ENCODE peak calls at places on chromosome 1, in nine cellular contexts. One of them, this sample, is unnamed.

GRCh38 chr1:10168912-10169514 is 41.4 kb upstream of the KIF1B start:
- ATAC-seq in activated CD4-positive, alpha-beta T cell treated with anti-CD3 and anti-CD28 coated beads for 36 hours: peak
- ATAC-seq in activated B cell treated with CpG ODN at 0.5 μM for 24 hours: no peak
- ATAC-seq in stimulated activated naive CD8-positive, alpha-beta T cell treated with anti-CD3 and anti-CD28 coated beads, Interleukin-15, Interleukin-2, amounts not matched to agents 100 U/mL and 50 U/mL, for 24 hours: no peak
- ATAC-seq in PC-3: no peak
- ATAC-seq in central memory CD8-positive, alpha-beta T cell: no peak
- ATAC-seq in foreskin keratinocyte: no peak
- ATAC-seq in activated naive CD4-positive, alpha-beta T cell treated with anti-CD3 and anti-CD28 coated beads, Interleukin-2, amount 50 U/mL, for 72 hours: no peak
- ATAC-seq in Right ventricle myocardium inferior: no peak
- ATAC-seq in this sample: no peak

GRCh38 chr1:43867946-43868740 is 65.5 kb upstream of the ARTN start:
- ATAC-seq in PC-3: no peak
- ATAC-seq in activated CD4-positive, alpha-beta T cell treated with anti-CD3 and anti-CD28 coated beads for 36 hours: peak
- ATAC-seq in central memory CD8-positive, alpha-beta T cell: no peak
- ATAC-seq in activated naive CD4-positive, alpha-beta T cell treated with anti-CD3 and anti-CD28 coated beads, Interleukin-2, amount 50 U/mL, for 72 hours: no peak
- ATAC-seq in activated B cell treated with CpG ODN at 0.5 μM for 24 hours: no peak
- ATAC-seq in foreskin keratinocyte: peak
- ATAC-seq in stimulated activated naive CD8-positive, alpha-beta T cell treated with anti-CD3 and anti-CD28 coated beads, Interleukin-15, Interleukin-2, amounts not matched to agents 100 U/mL and 50 U/mL, for 24 hours: peak
- ATAC-seq in Right ventricle myocardium inferior: no peak
- ATAC-seq in this sample: no peak

GRCh38 chr1:226479432-226479831 is 69.1 kb upstream of the STUM start:
- ATAC-seq in activated B cell treated with CpG ODN at 0.5 μM for 24 hours: no peak
- ATAC-seq in Right ventricle myocardium inferior: no peak
- ATAC-seq in foreskin keratinocyte: no peak
- ATAC-seq in activated naive CD4-positive, alpha-beta T cell treated with anti-CD3 and anti-CD28 coated beads, Interleukin-2, amount 50 U/mL, for 72 hours: no peak
- ATAC-seq in central memory CD8-positive, alpha-beta T cell: no peak
- ATAC-seq in stimulated activated naive CD8-positive, alpha-beta T cell treated with anti-CD3 and anti-CD28 coated beads, Interleukin-15, Interleukin-2, amounts not matched to agents 100 U/mL and 50 U/mL, for 24 hours: no peak
- ATAC-seq in PC-3: peak
- ATAC-seq in activated CD4-positive, alpha-beta T cell treated with anti-CD3 and anti-CD28 coated beads for 36 hours: no peak
- ATAC-seq in this sample: no peak

GRCh38 chr1:7962011-7962335 is 462 bp downstream of the PARK7 start:
- ATAC-seq in PC-3: no peak
- ATAC-seq in central memory CD8-positive, alpha-beta T cell: peak
- ATAC-seq in foreskin keratinocyte: no peak
- ATAC-seq in activated CD4-positive, alpha-beta T cell treated with anti-CD3 and anti-CD28 coated beads for 36 hours: peak
- ATAC-seq in stimulated activated naive CD8-positive, alpha-beta T cell treated with anti-CD3 and anti-CD28 coated beads, Interleukin-15, Interleukin-2, amounts not matched to agents 100 U/mL and 50 U/mL, for 24 hours: no peak
- ATAC-seq in activated B cell treated with CpG ODN at 0.5 μM for 24 hours: peak
- ATAC-seq in activated naive CD4-positive, alpha-beta T cell treated with anti-CD3 and anti-CD28 coated beads, Interleukin-2, amount 50 U/mL, for 72 hours: peak
- ATAC-seq in Right ventricle myocardium inferior: no peak
- ATAC-seq in this sample: peak

GRCh38 chr1:83756984-83757717 is 241.8 kb downstream of the TTLL7 start:
- ATAC-seq in stimulated activated naive CD8-positive, alpha-beta T cell treated with anti-CD3 and anti-CD28 coated beads, Interleukin-15, Interleukin-2, amounts not matched to agents 100 U/mL and 50 U/mL, for 24 hours: no peak
- ATAC-seq in central memory CD8-positive, alpha-beta T cell: no peak
- ATAC-seq in PC-3: no peak
- ATAC-seq in activated B cell treated with CpG ODN at 0.5 μM for 24 hours: no peak
- ATAC-seq in Right ventricle myocardium inferior: peak
- ATAC-seq in activated CD4-positive, alpha-beta T cell treated with anti-CD3 and anti-CD28 coated beads for 36 hours: no peak
- ATAC-seq in foreskin keratinocyte: no peak
- ATAC-seq in activated naive CD4-positive, alpha-beta T cell treated with anti-CD3 and anti-CD28 coated beads, Interleukin-2, amount 50 U/mL, for 72 hours: no peak
- ATAC-seq in this sample: no peak

GRCh38 chr1:225514671-225515081 is 86.8 kb upstream of the LBR start:
- ATAC-seq in PC-3: peak
- ATAC-seq in stimulated activated naive CD8-positive, alpha-beta T cell treated with anti-CD3 and anti-CD28 coated beads, Interleukin-15, Interleukin-2, amounts not matched to agents 100 U/mL and 50 U/mL, for 24 hours: no peak
- ATAC-seq in Right ventricle myocardium inferior: no peak
- ATAC-seq in activated naive CD4-positive, alpha-beta T cell treated with anti-CD3 and anti-CD28 coated beads, Interleukin-2, amount 50 U/mL, for 72 hours: no peak
- ATAC-seq in activated B cell treated with CpG ODN at 0.5 μM for 24 hours: no peak
- ATAC-seq in foreskin keratinocyte: no peak
- ATAC-seq in activated CD4-positive, alpha-beta T cell treated with anti-CD3 and anti-CD28 coated beads for 36 hours: no peak
- ATAC-seq in central memory CD8-positive, alpha-beta T cell: no peak
- ATAC-seq in this sample: no peak

GRCh38 chr1:187734427-187734826 is 905.7 kb downstream of the PLA2G4A start:
- ATAC-seq in activated CD4-positive, alpha-beta T cell treated with anti-CD3 and anti-CD28 coated beads for 36 hours: no peak
- ATAC-seq in activated naive CD4-positive, alpha-beta T cell treated with anti-CD3 and anti-CD28 coated beads, Interleukin-2, amount 50 U/mL, for 72 hours: no peak
- ATAC-seq in PC-3: no peak
- ATAC-seq in activated B cell treated with CpG ODN at 0.5 μM for 24 hours: no peak
- ATAC-seq in Right ventricle myocardium inferior: no peak
- ATAC-seq in foreskin keratinocyte: no peak
- ATAC-seq in stimulated activated naive CD8-positive, alpha-beta T cell treated with anti-CD3 and anti-CD28 coated beads, Interleukin-15, Interleukin-2, amounts not matched to agents 100 U/mL and 50 U/mL, for 24 hours: no peak
- ATAC-seq in central memory CD8-positive, alpha-beta T cell: no peak
- ATAC-seq in this sample: no peak

GRCh38 chr1:162756523-162756922 is 34.0 kb upstream of the HSD17B7 start:
- ATAC-seq in stimulated activated naive CD8-positive, alpha-beta T cell treated with anti-CD3 and anti-CD28 coated beads, Interleukin-15, Interleukin-2, amounts not matched to agents 100 U/mL and 50 U/mL, for 24 hours: no peak
- ATAC-seq in PC-3: peak
- ATAC-seq in activated B cell treated with CpG ODN at 0.5 μM for 24 hours: no peak
- ATAC-seq in activated CD4-positive, alpha-beta T cell treated with anti-CD3 and anti-CD28 coated beads for 36 hours: no peak
- ATAC-seq in central memory CD8-positive, alpha-beta T cell: no peak
- ATAC-seq in Right ventricle myocardium inferior: no peak
- ATAC-seq in foreskin keratinocyte: peak
- ATAC-seq in activated naive CD4-positive, alpha-beta T cell treated with anti-CD3 and anti-CD28 coated beads, Interleukin-2, amount 50 U/mL, for 72 hours: no peak
- ATAC-seq in this sample: no peak

GRCh38 chr1:99726818-99727217 is 39.6 kb downstream of the FRRS1 start:
- ATAC-seq in activated B cell treated with CpG ODN at 0.5 μM for 24 hours: no peak
- ATAC-seq in Right ventricle myocardium inferior: no peak
- ATAC-seq in activated CD4-positive, alpha-beta T cell treated with anti-CD3 and anti-CD28 coated beads for 36 hours: no peak
- ATAC-seq in stimulated activated naive CD8-positive, alpha-beta T cell treated with anti-CD3 and anti-CD28 coated beads, Interleukin-15, Interleukin-2, amounts not matched to agents 100 U/mL and 50 U/mL, for 24 hours: no peak
- ATAC-seq in PC-3: no peak
- ATAC-seq in central memory CD8-positive, alpha-beta T cell: no peak
- ATAC-seq in activated naive CD4-positive, alpha-beta T cell treated with anti-CD3 and anti-CD28 coated beads, Interleukin-2, amount 50 U/mL, for 72 hours: no peak
- ATAC-seq in foreskin keratinocyte: no peak
- ATAC-seq in this sample: no peak

GRCh38 chr1:212504171-212504803 is 71.6 kb downstream of the NENF start:
- ATAC-seq in activated naive CD4-positive, alpha-beta T cell treated with anti-CD3 and anti-CD28 coated beads, Interleukin-2, amount 50 U/mL, for 72 hours: peak
- ATAC-seq in Right ventricle myocardium inferior: no peak
- ATAC-seq in activated CD4-positive, alpha-beta T cell treated with anti-CD3 and anti-CD28 coated beads for 36 hours: no peak
- ATAC-seq in stimulated activated naive CD8-positive, alpha-beta T cell treated with anti-CD3 and anti-CD28 coated beads, Interleukin-15, Interleukin-2, amounts not matched to agents 100 U/mL and 50 U/mL, for 24 hours: no peak
- ATAC-seq in foreskin keratinocyte: peak
- ATAC-seq in PC-3: peak
- ATAC-seq in central memory CD8-positive, alpha-beta T cell: no peak
- ATAC-seq in activated B cell treated with CpG ODN at 0.5 μM for 24 hours: no peak
- ATAC-seq in this sample: no peak

GRCh38 chr1:14095001-14095400 is 395.0 kb downstream of the PRDM2 start:
- ATAC-seq in activated B cell treated with CpG ODN at 0.5 μM for 24 hours: no peak
- ATAC-seq in activated naive CD4-positive, alpha-beta T cell treated with anti-CD3 and anti-CD28 coated beads, Interleukin-2, amount 50 U/mL, for 72 hours: no peak
- ATAC-seq in Right ventricle myocardium inferior: peak
- ATAC-seq in stimulated activated naive CD8-positive, alpha-beta T cell treated with anti-CD3 and anti-CD28 coated beads, Interleukin-15, Interleukin-2, amounts not matched to agents 100 U/mL and 50 U/mL, for 24 hours: no peak
- ATAC-seq in activated CD4-positive, alpha-beta T cell treated with anti-CD3 and anti-CD28 coated beads for 36 hours: no peak
- ATAC-seq in central memory CD8-positive, alpha-beta T cell: no peak
- ATAC-seq in PC-3: peak
- ATAC-seq in foreskin keratinocyte: peak
- ATAC-seq in this sample: no peak